ENCODE peak calls at places on chromosome 13, in ten cellular contexts. One of them, this sample, is unnamed.

GRCh38 chr13:30340367-30341184 is 33.2 kb upstream of the KATNAL1 start:
- DNase-seq in uterus: peak; percentile 93
- DNase-seq in fibroblast of lung: peak; percentile 87
- DNase-seq in pancreas: no peak
- DNase-seq in lower lobe of right lung: no peak
- DNase-seq in effector memory CD4-positive, alpha-beta T cell: no peak
- DNase-seq in hepatocyte: peak; percentile 50
- DNase-seq in left ventricle myocardium inferior: peak; percentile 67
- DNase-seq in ovary: peak; percentile 47
- DNase-seq in heart left ventricle: peak; percentile 92
- DNase-seq in this sample: no peak

GRCh38 chr13:66489172-66489571 is 741.0 kb downstream of the PCDH9 start:
- DNase-seq in uterus: no peak
- DNase-seq in fibroblast of lung: no peak
- DNase-seq in pancreas: no peak
- DNase-seq in lower lobe of right lung: no peak
- DNase-seq in effector memory CD4-positive, alpha-beta T cell: no peak
- DNase-seq in hepatocyte: no peak
- DNase-seq in left ventricle myocardium inferior: no peak
- DNase-seq in ovary: no peak
- DNase-seq in heart left ventricle: no peak
- DNase-seq in this sample: no peak

GRCh38 chr13:33034897-33035296 is 18.7 kb downstream of the KL start:
- DNase-seq in uterus: no peak
- DNase-seq in fibroblast of lung: no peak
- DNase-seq in pancreas: no peak
- DNase-seq in lower lobe of right lung: no peak
- DNase-seq in effector memory CD4-positive, alpha-beta T cell: no peak
- DNase-seq in hepatocyte: no peak
- DNase-seq in left ventricle myocardium inferior: no peak
- DNase-seq in ovary: no peak
- DNase-seq in heart left ventricle: no peak
- DNase-seq in this sample: no peak

GRCh38 chr13:29707876-29708543 is 112.5 kb upstream of the SLC7A1 start:
- DNase-seq in uterus: no peak
- DNase-seq in fibroblast of lung: peak; percentile 44
- DNase-seq in pancreas: peak; percentile 73
- DNase-seq in lower lobe of right lung: no peak
- DNase-seq in effector memory CD4-positive, alpha-beta T cell: no peak
- DNase-seq in hepatocyte: peak; percentile 53
- DNase-seq in left ventricle myocardium inferior: no peak
- DNase-seq in ovary: no peak
- DNase-seq in heart left ventricle: no peak
- DNase-seq in this sample: peak; percentile 26

GRCh38 chr13:76799696-76800095 is 86.5 kb downstream of the KCTD12 start:
- DNase-seq in uterus: no peak
- DNase-seq in fibroblast of lung: no peak
- DNase-seq in pancreas: no peak
- DNase-seq in lower lobe of right lung: no peak
- DNase-seq in effector memory CD4-positive, alpha-beta T cell: no peak
- DNase-seq in hepatocyte: peak; percentile 42
- DNase-seq in left ventricle myocardium inferior: no peak
- DNase-seq in ovary: no peak
- DNase-seq in heart left ventricle: no peak
- DNase-seq in this sample: no peak

GRCh38 chr13:45121421-45121820 is 1.1 kb downstream of the GTF2F2 start:
- DNase-seq in uterus: no peak
- DNase-seq in fibroblast of lung: peak; percentile 43
- DNase-seq in pancreas: no peak
- DNase-seq in lower lobe of right lung: no peak
- DNase-seq in effector memory CD4-positive, alpha-beta T cell: no peak
- DNase-seq in hepatocyte: peak; percentile 33
- DNase-seq in left ventricle myocardium inferior: no peak
- DNase-seq in ovary: no peak
- DNase-seq in heart left ventricle: no peak
- DNase-seq in this sample: no peak

GRCh38 chr13:101144808-101145419 is 271.4 kb downstream of the NALCN start:
- DNase-seq in uterus: no peak
- DNase-seq in fibroblast of lung: peak; percentile 47
- DNase-seq in pancreas: no peak
- DNase-seq in lower lobe of right lung: no peak
- DNase-seq in effector memory CD4-positive, alpha-beta T cell: no peak
- DNase-seq in hepatocyte: peak; percentile 83
- DNase-seq in left ventricle myocardium inferior: no peak
- DNase-seq in ovary: no peak
- DNase-seq in heart left ventricle: no peak
- DNase-seq in this sample: peak; percentile 37

GRCh38 chr13:33353210-33353609 is 67.7 kb upstream of the STARD13 start:
- DNase-seq in uterus: no peak
- DNase-seq in fibroblast of lung: no peak
- DNase-seq in pancreas: no peak
- DNase-seq in lower lobe of right lung: peak; percentile 82
- DNase-seq in effector memory CD4-positive, alpha-beta T cell: no peak
- DNase-seq in hepatocyte: no peak
- DNase-seq in left ventricle myocardium inferior: peak; percentile 47
- DNase-seq in ovary: no peak
- DNase-seq in heart left ventricle: peak; percentile 71
- DNase-seq in this sample: no peak

GRCh38 chr13:37492061-37492460 is 106.5 kb downstream of the POSTN start:
- DNase-seq in uterus: no peak
- DNase-seq in fibroblast of lung: peak; percentile 58
- DNase-seq in pancreas: no peak
- DNase-seq in lower lobe of right lung: no peak
- DNase-seq in effector memory CD4-positive, alpha-beta T cell: no peak
- DNase-seq in hepatocyte: no peak
- DNase-seq in left ventricle myocardium inferior: no peak
- DNase-seq in ovary: no peak
- DNase-seq in heart left ventricle: no peak
- DNase-seq in this sample: no peak

GRCh38 chr13:87089391-87089790 is 581.8 kb upstream of the SLITRK5 start:
- DNase-seq in uterus: no peak
- DNase-seq in fibroblast of lung: peak; percentile 82
- DNase-seq in pancreas: no peak
- DNase-seq in lower lobe of right lung: no peak
- DNase-seq in effector memory CD4-positive, alpha-beta T cell: no peak
- DNase-seq in hepatocyte: no peak
- DNase-seq in left ventricle myocardium inferior: no peak
- DNase-seq in ovary: no peak
- DNase-seq in heart left ventricle: no peak
- DNase-seq in this sample: no peak

GRCh38 chr13:97495678-97496077 is 61.7 kb downstream of the RAP2A start:
- DNase-seq in uterus: no peak
- DNase-seq in fibroblast of lung: no peak
- DNase-seq in pancreas: no peak
- DNase-seq in lower lobe of right lung: no peak
- DNase-seq in effector memory CD4-positive, alpha-beta T cell: no peak
- DNase-seq in hepatocyte: no peak
- DNase-seq in left ventricle myocardium inferior: no peak
- DNase-seq in ovary: no peak
- DNase-seq in heart left ventricle: no peak
- DNase-seq in this sample: no peak

DNA sequence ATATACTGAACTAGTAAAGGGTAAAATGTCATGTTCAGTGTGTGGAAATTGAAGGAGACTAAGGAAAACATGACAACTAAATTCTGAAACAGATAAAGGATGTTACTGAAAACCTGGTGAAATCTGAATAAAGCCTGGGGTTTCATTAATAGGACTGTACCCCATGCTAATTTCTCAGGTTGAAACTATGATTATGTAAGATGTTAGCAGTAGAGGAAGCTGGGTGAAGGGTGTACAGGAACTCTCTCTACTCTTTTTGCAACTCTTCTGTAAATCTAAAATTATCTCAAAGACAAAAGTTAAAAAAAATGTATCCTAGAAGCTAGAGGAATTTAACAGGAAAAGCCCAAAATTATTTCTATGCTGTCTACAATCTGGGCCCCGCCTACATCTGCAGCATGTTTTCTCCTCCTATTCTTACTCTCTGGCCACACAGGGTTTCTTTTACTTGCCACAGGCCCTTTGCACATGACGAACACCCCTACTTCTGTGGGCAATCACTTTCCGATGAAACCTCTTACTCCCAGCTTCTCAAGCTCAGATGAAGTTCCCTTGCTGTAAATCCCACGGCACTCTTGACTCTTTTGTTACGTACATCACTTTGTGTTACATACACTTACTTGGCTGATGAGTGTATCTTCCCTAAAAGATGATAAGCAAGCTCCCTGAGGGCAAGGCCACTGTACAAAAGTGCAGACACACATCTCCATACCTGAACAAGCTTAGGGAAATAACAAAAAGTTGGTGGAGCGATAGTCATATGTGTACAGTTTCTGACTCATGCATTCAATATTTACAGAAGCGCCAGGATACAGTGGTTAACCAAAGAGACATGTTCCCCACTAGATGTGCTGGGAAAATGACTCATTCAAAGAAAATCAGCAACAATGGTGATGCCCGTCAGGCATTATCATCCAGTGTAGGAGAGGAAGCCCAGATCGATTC is 32.6 kb downstream of the RUBCNL start:
- DNase-seq in uterus: no peak
- DNase-seq in fibroblast of lung: peak; percentile 97
- DNase-seq in pancreas: no peak
- DNase-seq in lower lobe of right lung: no peak
- DNase-seq in effector memory CD4-positive, alpha-beta T cell: no peak
- DNase-seq in hepatocyte: no peak
- DNase-seq in left ventricle myocardium inferior: no peak
- DNase-seq in ovary: no peak
- DNase-seq in heart left ventricle: no peak
- DNase-seq in this sample: no peak
- H3K27ac ChIP-seq in uterus: no peak overlapping the region
- H3K27ac ChIP-seq in fibroblast of lung: no peak overlapping the region
- H3K27ac ChIP-seq in pancreas: no peak overlapping the region
- H3K27ac ChIP-seq in lower lobe of right lung: peak overlapping the region; percentile 14
- H3K27ac ChIP-seq in effector memory CD4-positive, alpha-beta T cell: no peak overlapping the region
- H3K27ac ChIP-seq in hepatocyte: no peak overlapping the region
- H3K27ac ChIP-seq in left ventricle myocardium inferior: no peak overlapping the region
- H3K27ac ChIP-seq in ovary: no peak overlapping the region
- H3K27ac ChIP-seq in heart left ventricle: no peak overlapping the region
- H3K27ac ChIP-seq in this sample: no peak overlapping the region

DNA sequence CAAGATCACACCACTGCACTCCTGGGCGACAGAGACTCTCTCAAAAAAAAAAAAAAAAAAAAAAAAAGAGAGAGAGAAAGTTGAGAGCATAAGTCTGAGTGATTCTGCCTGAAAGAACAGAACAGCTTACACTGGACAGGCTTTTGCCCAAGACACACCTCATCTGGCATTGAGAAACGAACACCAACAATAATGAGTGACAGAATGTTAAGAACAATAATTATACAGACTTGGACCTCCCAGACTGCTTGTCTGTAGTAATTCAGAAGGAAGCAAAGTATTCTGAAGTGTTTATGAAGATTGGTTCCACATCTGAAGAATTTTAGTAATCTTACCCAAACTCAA is 20.0 kb downstream of the ABCC4 start:
- DNase-seq in uterus: no peak
- DNase-seq in fibroblast of lung: no peak
- DNase-seq in pancreas: no peak
- DNase-seq in lower lobe of right lung: no peak
- DNase-seq in effector memory CD4-positive, alpha-beta T cell: no peak
- DNase-seq in hepatocyte: no peak
- DNase-seq in left ventricle myocardium inferior: no peak
- DNase-seq in ovary: no peak
- DNase-seq in heart left ventricle: no peak
- DNase-seq in this sample: no peak
- H3K4me3 ChIP-seq in uterus: no peak overlapping the region
- H3K4me3 ChIP-seq in fibroblast of lung: no peak overlapping the region
- H3K4me3 ChIP-seq in pancreas: no peak overlapping the region
- H3K4me3 ChIP-seq in lower lobe of right lung: no peak overlapping the region
- H3K4me3 ChIP-seq in effector memory CD4-positive, alpha-beta T cell: no peak overlapping the region
- H3K4me3 ChIP-seq in hepatocyte: no peak overlapping the region
- H3K4me3 ChIP-seq in left ventricle myocardium inferior: no peak overlapping the region
- H3K4me3 ChIP-seq in ovary: no peak overlapping the region
- H3K4me3 ChIP-seq in heart left ventricle: no peak overlapping the region
- H3K4me3 ChIP-seq in this sample: no peak overlapping the region

GRCh38 chr13:73703606-73704005 is 430.6 kb downstream of the KLF12 start:
- DNase-seq in uterus: no peak
- DNase-seq in fibroblast of lung: no peak
- DNase-seq in pancreas: no peak
- DNase-seq in lower lobe of right lung: no peak
- DNase-seq in effector memory CD4-positive, alpha-beta T cell: no peak
- DNase-seq in hepatocyte: no peak
- DNase-seq in left ventricle myocardium inferior: no peak
- DNase-seq in ovary: no peak
- DNase-seq in heart left ventricle: no peak
- DNase-seq in this sample: no peak

GRCh38 chr13:73708393-73708985 is 425.7 kb downstream of the KLF12 start:
- DNase-seq in uterus: peak; percentile 23
- DNase-seq in fibroblast of lung: peak; percentile 58
- DNase-seq in pancreas: no peak
- DNase-seq in lower lobe of right lung: no peak
- DNase-seq in effector memory CD4-positive, alpha-beta T cell: peak; percentile 8
- DNase-seq in hepatocyte: peak; percentile 80
- DNase-seq in left ventricle myocardium inferior: no peak
- DNase-seq in ovary: peak; percentile 28
- DNase-seq in heart left ventricle: no peak
- DNase-seq in this sample: peak; percentile 73

GRCh38 chr13:73698859-73699258 is 435.3 kb downstream of the KLF12 start:
- DNase-seq in uterus: no peak
- DNase-seq in fibroblast of lung: peak; percentile 36
- DNase-seq in pancreas: no peak
- DNase-seq in lower lobe of right lung: no peak
- DNase-seq in effector memory CD4-positive, alpha-beta T cell: no peak
- DNase-seq in hepatocyte: no peak
- DNase-seq in left ventricle myocardium inferior: no peak
- DNase-seq in ovary: no peak
- DNase-seq in heart left ventricle: no peak
- DNase-seq in this sample: no peak

GRCh38 chr13:73702419-73703071 is 431.7 kb downstream of the KLF12 start:
- DNase-seq in uterus: no peak
- DNase-seq in fibroblast of lung: peak; percentile 20
- DNase-seq in pancreas: no peak
- DNase-seq in lower lobe of right lung: no peak
- DNase-seq in effector memory CD4-positive, alpha-beta T cell: no peak
- DNase-seq in hepatocyte: peak; percentile 22
- DNase-seq in left ventricle myocardium inferior: no peak
- DNase-seq in ovary: no peak
- DNase-seq in heart left ventricle: no peak
- DNase-seq in this sample: peak; percentile 52

GRCh38 chr13:73704587-73704986 is 429.6 kb downstream of the KLF12 start:
- DNase-seq in uterus: no peak
- DNase-seq in fibroblast of lung: no peak
- DNase-seq in pancreas: no peak
- DNase-seq in lower lobe of right lung: no peak
- DNase-seq in effector memory CD4-positive, alpha-beta T cell: no peak
- DNase-seq in hepatocyte: no peak
- DNase-seq in left ventricle myocardium inferior: no peak
- DNase-seq in ovary: no peak
- DNase-seq in heart left ventricle: no peak
- DNase-seq in this sample: no peak
- H3K27ac ChIP-seq in uterus: no peak overlapping the region
- H3K27ac ChIP-seq in fibroblast of lung: no peak overlapping the region
- H3K27ac ChIP-seq in pancreas: no peak overlapping the region
- H3K27ac ChIP-seq in lower lobe of right lung: no peak overlapping the region
- H3K27ac ChIP-seq in effector memory CD4-positive, alpha-beta T cell: peak overlapping the region; percentile 70
- H3K27ac ChIP-seq in hepatocyte: no peak overlapping the region
- H3K27ac ChIP-seq in left ventricle myocardium inferior: no peak overlapping the region
- H3K27ac ChIP-seq in ovary: no peak overlapping the region
- H3K27ac ChIP-seq in heart left ventricle: no peak overlapping the region
- H3K27ac ChIP-seq in this sample: no peak overlapping the region

GRCh38 chr13:57724486-57725272 is 93.1 kb downstream of the PCDH17 start:
- DNase-seq in uterus: no peak
- DNase-seq in fibroblast of lung: no peak
- DNase-seq in pancreas: no peak
- DNase-seq in lower lobe of right lung: no peak
- DNase-seq in effector memory CD4-positive, alpha-beta T cell: no peak
- DNase-seq in hepatocyte: no peak
- DNase-seq in left ventricle myocardium inferior: no peak
- DNase-seq in ovary: no peak
- DNase-seq in heart left ventricle: no peak
- DNase-seq in this sample: no peak
- H3K4me3 ChIP-seq in uterus: no peak overlapping the region
- H3K4me3 ChIP-seq in fibroblast of lung: no peak overlapping the region
- H3K4me3 ChIP-seq in pancreas: no peak overlapping the region
- H3K4me3 ChIP-seq in lower lobe of right lung: no peak overlapping the region
- H3K4me3 ChIP-seq in effector memory CD4-positive, alpha-beta T cell: no peak overlapping the region
- H3K4me3 ChIP-seq in hepatocyte: no peak overlapping the region
- H3K4me3 ChIP-seq in left ventricle myocardium inferior: no peak overlapping the region
- H3K4me3 ChIP-seq in ovary: no peak overlapping the region
- H3K4me3 ChIP-seq in heart left ventricle: no peak overlapping the region
- H3K4me3 ChIP-seq in this sample: no peak overlapping the region

This sample was measured in CD4-positive, alpha-beta memory T cell.